ENCODE peak calls at places on chromosomes 11 and 22, in seven cellular contexts. One of them, this sample, is unnamed.

GRCh38 chr11:106794058-106794457 is 224.2 kb downstream of the GUCY1A2 start:
- DNase-seq in stomach: no peak
- DNase-seq in foreskin fibroblast: no peak
- DNase-seq in HFF-Myc: peak
- DNase-seq in fibroblast of lung: peak
- DNase-seq in prostate gland: no peak
- DNase-seq in IMR-90: no peak
- DNase-seq in this sample: no peak

GRCh38 chr22:46220921-46221320 is 29.2 kb downstream of the CDPF1 start:
- DNase-seq in prostate gland: no peak
- DNase-seq in fibroblast of lung: peak
- DNase-seq in HFF-Myc: no peak
- DNase-seq in foreskin fibroblast: no peak
- DNase-seq in IMR-90: peak
- DNase-seq in stomach: no peak
- DNase-seq in this sample: no peak

GRCh38 chr11:123062158-123062891 is 389 bp upstream of the HSPA8 start:
- DNase-seq in stomach: peak
- DNase-seq in prostate gland: peak
- DNase-seq in IMR-90: peak
- DNase-seq in fibroblast of lung: peak
- DNase-seq in foreskin fibroblast: peak
- DNase-seq in HFF-Myc: peak
- DNase-seq in this sample: peak

GRCh38 chr11:77968337-77968736 is 26.1 kb downstream of the INTS4 start:
- DNase-seq in prostate gland: no peak
- DNase-seq in fibroblast of lung: no peak
- DNase-seq in IMR-90: no peak
- DNase-seq in stomach: no peak
- DNase-seq in HFF-Myc: no peak
- DNase-seq in foreskin fibroblast: no peak
- DNase-seq in this sample: no peak

GRCh38 chr11:128232588-128232987 is 354.8 kb downstream of the ETS1 start:
- DNase-seq in foreskin fibroblast: no peak
- DNase-seq in prostate gland: no peak
- DNase-seq in IMR-90: no peak
- DNase-seq in HFF-Myc: no peak
- DNase-seq in fibroblast of lung: no peak
- DNase-seq in stomach: no peak
- DNase-seq in this sample: no peak

GRCh38 chr22:44848296-44848741 is 95.9 kb downstream of the ARHGAP8 start:
- DNase-seq in prostate gland: no peak
- DNase-seq in HFF-Myc: no peak
- DNase-seq in foreskin fibroblast: no peak
- DNase-seq in IMR-90: peak
- DNase-seq in fibroblast of lung: no peak
- DNase-seq in stomach: no peak
- DNase-seq in this sample: no peak

GRCh38 chr11:34366522-34366921 is 8.7 kb upstream of the ABTB2 start:
- DNase-seq in prostate gland: no peak
- DNase-seq in stomach: peak
- DNase-seq in HFF-Myc: no peak
- DNase-seq in foreskin fibroblast: no peak
- DNase-seq in fibroblast of lung: no peak
- DNase-seq in IMR-90: no peak
- DNase-seq in this sample: no peak

GRCh38 chr11:128632151-128632791 is 44.9 kb upstream of the ETS1 start:
- DNase-seq in fibroblast of lung: peak
- DNase-seq in IMR-90: peak
- DNase-seq in HFF-Myc: no peak
- DNase-seq in foreskin fibroblast: peak
- DNase-seq in prostate gland: no peak
- DNase-seq in stomach: no peak
- DNase-seq in this sample: no peak

GRCh38 chr11:15651033-15651432 is 536.3 kb downstream of the INSC start:
- DNase-seq in HFF-Myc: no peak
- DNase-seq in fibroblast of lung: no peak
- DNase-seq in stomach: no peak
- DNase-seq in foreskin fibroblast: no peak
- DNase-seq in prostate gland: no peak
- DNase-seq in IMR-90: no peak
- DNase-seq in this sample: no peak

DNA sequence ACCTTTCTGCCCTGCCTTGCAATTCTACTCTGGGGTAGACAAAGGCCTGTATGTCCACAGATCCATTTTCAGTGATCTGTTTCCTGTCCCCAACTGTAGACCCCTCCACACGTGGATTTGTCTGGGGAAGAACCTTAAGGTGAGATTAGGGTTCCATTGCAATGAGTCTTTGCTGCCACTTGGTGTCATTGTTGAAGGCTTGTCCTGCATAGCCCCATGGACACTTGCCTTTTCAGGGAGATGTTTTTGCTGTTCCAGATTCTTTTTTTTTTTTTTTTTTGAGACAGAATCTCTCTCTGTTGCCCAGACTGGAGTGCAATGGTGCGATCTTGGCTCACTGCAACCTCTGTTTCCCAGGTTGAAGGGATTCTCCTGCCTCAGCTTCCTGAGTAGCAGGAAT is 21.8 kb downstream of the SERPING1 start:
- DNase-seq in foreskin fibroblast: no peak
- DNase-seq in stomach: no peak
- DNase-seq in IMR-90: no peak
- DNase-seq in HFF-Myc: no peak
- DNase-seq in fibroblast of lung: no peak
- DNase-seq in prostate gland: no peak
- DNase-seq in this sample: no peak
- TF ChIP-seq CTCF in foreskin fibroblast: no peak
- TF ChIP-seq CTCF in stomach: no peak
- TF ChIP-seq CTCF in IMR-90: no peak
- TF ChIP-seq CTCF in HFF-Myc: peak
- TF ChIP-seq CTCF in fibroblast of lung: peak
- TF ChIP-seq CTCF in prostate gland: no peak
- TF ChIP-seq CTCF in this sample: no peak

GRCh38 chr11:79510948-79511347 is 70.1 kb upstream of the TENM4 start:
- DNase-seq in foreskin fibroblast: no peak
- DNase-seq in stomach: no peak
- DNase-seq in HFF-Myc: no peak
- DNase-seq in fibroblast of lung: no peak
- DNase-seq in IMR-90: no peak
- DNase-seq in prostate gland: no peak
- DNase-seq in this sample: no peak

GRCh38 chr11:79512706-79513469 is 72.1 kb upstream of the TENM4 start:
- DNase-seq in prostate gland: no peak
- DNase-seq in HFF-Myc: no peak
- DNase-seq in IMR-90: no peak
- DNase-seq in stomach: no peak
- DNase-seq in fibroblast of lung: no peak
- DNase-seq in foreskin fibroblast: no peak
- DNase-seq in this sample: no peak

GRCh38 chr11:79514269-79514668 is 73.4 kb upstream of the TENM4 start:
- DNase-seq in fibroblast of lung: no peak
- DNase-seq in prostate gland: no peak
- DNase-seq in foreskin fibroblast: no peak
- DNase-seq in HFF-Myc: no peak
- DNase-seq in stomach: no peak
- DNase-seq in IMR-90: no peak
- DNase-seq in this sample: no peak

GRCh38 chr11:79515781-79516180 is 75.0 kb upstream of the TENM4 start:
- DNase-seq in prostate gland: no peak
- DNase-seq in foreskin fibroblast: no peak
- DNase-seq in HFF-Myc: no peak
- DNase-seq in stomach: no peak
- DNase-seq in IMR-90: no peak
- DNase-seq in fibroblast of lung: no peak
- DNase-seq in this sample: no peak

DNA sequence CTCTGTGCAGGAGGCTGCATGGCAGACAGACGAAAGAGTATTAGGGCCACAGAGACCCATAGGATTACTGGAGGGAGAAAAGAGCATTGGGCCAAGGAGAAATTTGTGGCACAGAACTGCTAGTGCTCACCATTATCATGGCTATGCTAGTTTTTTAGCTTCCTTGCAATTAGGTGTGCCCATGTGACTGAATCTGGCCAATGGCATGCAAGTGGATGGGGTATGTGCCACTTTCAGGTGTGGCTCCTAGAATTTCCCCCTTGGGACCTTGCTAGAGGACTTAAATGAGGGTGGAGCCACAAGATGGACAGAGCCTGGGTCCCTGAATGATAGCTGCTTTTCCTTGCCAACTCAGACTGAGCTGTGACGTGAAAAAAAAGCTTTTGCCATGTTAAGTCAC is 73.9 kb upstream of the TENM4 start:
- DNase-seq in prostate gland: no peak
- DNase-seq in fibroblast of lung: no peak
- DNase-seq in IMR-90: no peak
- DNase-seq in stomach: no peak
- DNase-seq in HFF-Myc: no peak
- DNase-seq in foreskin fibroblast: no peak
- DNase-seq in this sample: no peak
- TF ChIP-seq CTCF in prostate gland: no peak
- TF ChIP-seq CTCF in fibroblast of lung: no peak
- TF ChIP-seq CTCF in IMR-90: no peak
- TF ChIP-seq CTCF in stomach: no peak
- TF ChIP-seq CTCF in HFF-Myc: no peak
- TF ChIP-seq CTCF in foreskin fibroblast: no peak
- TF ChIP-seq CTCF in this sample: no peak

GRCh38 chr11:65013130-65013691 is 749 bp upstream of the ARL2 start:
- DNase-seq in IMR-90: peak
- DNase-seq in prostate gland: peak
- DNase-seq in fibroblast of lung: peak
- DNase-seq in foreskin fibroblast: peak
- DNase-seq in stomach: peak
- DNase-seq in HFF-Myc: peak
- DNase-seq in this sample: peak
- TF ChIP-seq CTCF in IMR-90: peak
- TF ChIP-seq CTCF in prostate gland: peak
- TF ChIP-seq CTCF in fibroblast of lung: peak
- TF ChIP-seq CTCF in foreskin fibroblast: peak
- TF ChIP-seq CTCF in stomach: no peak
- TF ChIP-seq CTCF in HFF-Myc: peak
- TF ChIP-seq CTCF in this sample: no peak

DNA sequence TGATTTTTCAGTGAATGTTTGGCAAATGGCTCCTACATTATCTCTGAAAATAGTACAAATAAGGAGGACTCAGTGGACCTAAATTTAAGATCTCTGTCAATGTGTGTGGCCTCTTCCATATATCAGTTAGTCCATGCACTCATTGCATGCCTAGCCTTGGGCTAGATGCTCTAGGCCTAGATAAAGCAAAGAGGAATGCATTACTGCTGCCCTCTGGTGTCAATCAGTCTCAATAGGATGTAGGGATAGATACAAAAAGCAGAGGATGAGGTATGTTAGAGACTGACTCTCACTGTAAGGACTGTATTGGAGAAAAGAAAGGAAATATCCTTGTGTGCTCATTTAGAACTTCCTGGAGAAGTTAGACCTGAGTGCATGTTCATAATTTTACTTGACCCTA is 42.0 kb downstream of the MS4A2 start:
- DNase-seq in prostate gland: peak
- DNase-seq in stomach: no peak
- DNase-seq in HFF-Myc: no peak
- DNase-seq in IMR-90: no peak
- DNase-seq in foreskin fibroblast: no peak
- DNase-seq in fibroblast of lung: no peak
- DNase-seq in this sample: no peak
- TF ChIP-seq CTCF in prostate gland: no peak
- TF ChIP-seq CTCF in stomach: no peak
- TF ChIP-seq CTCF in HFF-Myc: no peak
- TF ChIP-seq CTCF in IMR-90: no peak
- TF ChIP-seq CTCF in foreskin fibroblast: no peak
- TF ChIP-seq CTCF in fibroblast of lung: no peak
- TF ChIP-seq CTCF in this sample: peak

GRCh38 chr11:29530961-29531360 is 485.9 kb downstream of the KCNA4 start:
- DNase-seq in stomach: no peak
- DNase-seq in HFF-Myc: no peak
- DNase-seq in foreskin fibroblast: no peak
- DNase-seq in IMR-90: no peak
- DNase-seq in prostate gland: no peak
- DNase-seq in fibroblast of lung: no peak
- DNase-seq in this sample: no peak

DNA sequence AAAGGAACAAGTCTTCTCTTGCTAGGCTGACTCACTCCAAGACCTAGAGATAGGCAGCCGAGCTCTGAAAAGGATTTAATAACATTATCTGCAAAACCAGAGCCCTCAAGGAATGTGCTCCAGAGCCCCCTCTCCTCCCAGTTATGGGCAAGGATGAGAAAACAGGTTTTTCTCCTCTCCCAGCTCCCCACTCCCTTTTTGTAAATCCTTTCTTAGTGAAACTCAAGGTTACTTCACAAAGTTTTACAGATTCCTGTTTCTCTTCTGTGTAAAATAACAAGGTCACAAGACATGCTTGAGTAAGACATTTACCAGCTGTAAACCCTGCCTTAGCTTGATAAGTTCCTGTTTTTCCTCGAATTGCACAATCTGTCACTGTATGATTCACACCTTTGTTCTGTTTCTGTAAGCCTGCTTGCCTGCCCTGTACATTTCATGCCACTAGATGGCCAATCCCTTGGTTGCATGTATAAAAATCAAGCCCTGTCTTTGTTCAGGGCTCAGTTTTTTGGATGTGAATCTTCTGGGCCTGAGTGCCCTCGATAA is 489.4 kb downstream of the KCNA4 start:
- DNase-seq in IMR-90: peak
- DNase-seq in stomach: no peak
- DNase-seq in HFF-Myc: no peak
- DNase-seq in prostate gland: no peak
- DNase-seq in fibroblast of lung: peak
- DNase-seq in foreskin fibroblast: peak
- DNase-seq in this sample: no peak
- TF ChIP-seq CTCF in IMR-90: peak
- TF ChIP-seq CTCF in stomach: no peak
- TF ChIP-seq CTCF in HFF-Myc: no peak
- TF ChIP-seq CTCF in prostate gland: no peak
- TF ChIP-seq CTCF in fibroblast of lung: peak
- TF ChIP-seq CTCF in foreskin fibroblast: peak
- TF ChIP-seq CTCF in this sample: peak

This sample was measured in CD14-positive monocyte.